ENCODE peak calls at places on chromosomes 11 and 22, in six cellular contexts. B, H, V, F, L and S are unnamed samples.

GRCh38 chr11:95453616-95454118 is 222.7 kb upstream of the SESN3 start:
- DNase-seq in B (no peak), H (peak; percentile 63), V (peak; percentile 37), F (peak; percentile 75), L (no peak), S (no peak)

GRCh38 chr11:41461057-41461681 is 1.7 kb upstream of the LRRC4C start:
- DNase-seq in B (no peak), H (no peak), V (peak; percentile 36), F (no peak), L (no peak), S (no peak)

GRCh38 chr22:42544686-42545085 is 9.1 kb upstream of the SERHL2 start:
- DNase-seq in B (no peak), H (no peak), V (no peak), F (no peak), L (peak; percentile 24), S (no peak)

GRCh38 chr11:70574725-70575347 is 176.5 kb downstream of the CTTN start:
- DNase-seq in B (no peak), H (no peak), V (no peak), F (peak; percentile 54), L (no peak), S (no peak)

GRCh38 chr11:124934862-124935547 is 842 bp downstream of the HEPACAM start:
- DNase-seq in B (no peak), H (no peak), V (no peak), F (no peak), L (peak; percentile 96), S (no peak)

GRCh38 chr11:20387262-20388095 is at the start of gene PRMT3:
- DNase-seq in B (peak; percentile 90), H (peak; percentile 95), V (peak; percentile 98), F (peak; percentile 99), L (peak; percentile 94), S (peak; percentile 81)

GRCh38 chr11:10809373-10810199 is 860 bp upstream of the EIF4G2 start:
- DNase-seq in B (peak; percentile 49), H (peak; percentile 34), V (peak; percentile 42), F (no peak), L (peak; percentile 80), S (no peak)

GRCh38 chr22:50531546-50532352 is 1.9 kb upstream of the TYMP start:
- DNase-seq in B (peak; percentile 53), H (peak; percentile 90), V (no peak), F (peak; percentile 94), L (peak; percentile 41), S (no peak)

GRCh38 chr11:118705111-118705741 is 25.8 kb upstream of the TREH start:
- DNase-seq in B (no peak), H (no peak), V (peak; percentile 62), F (no peak), L (no peak), S (no peak)

GRCh38 chr11:131666617-131667016 is 296.2 kb downstream of the NTM start:
- DNase-seq in B (no peak), H (no peak), V (no peak), F (no peak), L (peak; percentile 70), S (no peak)

GRCh38 chr22:47884775-47885174 is 1122.3 kb downstream of the TBC1D22A start:
- DNase-seq in B (no peak), H (no peak), V (no peak), F (no peak), L (no peak), S (no peak)
- H3K4me3 ChIP-seq in B (no peak overlapping the region), H (no peak overlapping the region), V (no peak overlapping the region), F (no peak overlapping the region), L (no peak overlapping the region), S (no peak overlapping the region)

GRCh38 chr11:107928767-107929507 is 689 bp downstream of the RAB39A start:
- DNase-seq in B (peak; percentile 42), H (peak; percentile 8), V (peak; percentile 47), F (no peak), L (no peak), S (no peak)
- H3K27ac ChIP-seq in B (peak overlapping the region; percentile 41), H (no peak overlapping the region), V (peak overlapping the region; percentile 56), F (no peak overlapping the region), L (no peak overlapping the region), S (no peak overlapping the region)

GRCh38 chr11:66314561-66315497 is 2.0 kb downstream of the CD248 start:
- DNase-seq in B (no peak), H (no peak), V (no peak), F (peak; percentile 64), L (no peak), S (no peak)

GRCh38 chr11:66315498-66315885 is 1.4 kb downstream of the CD248 start:
- DNase-seq in B (no peak), H (no peak), V (no peak), F (no peak), L (no peak), S (no peak)

GRCh38 chr11:66317322-66317765 is 500 bp upstream of the CD248 start:
- DNase-seq in B (no peak), H (peak; percentile 62), V (peak; percentile 70), F (peak; percentile 72), L (peak; percentile 68), S (no peak)

GRCh38 chr11:66316849-66317251 is at the start of gene CD248:
- DNase-seq in B (no peak), H (peak; percentile 85), V (peak; percentile 69), F (peak; percentile 76), L (peak; percentile 78), S (no peak)

DNA sequence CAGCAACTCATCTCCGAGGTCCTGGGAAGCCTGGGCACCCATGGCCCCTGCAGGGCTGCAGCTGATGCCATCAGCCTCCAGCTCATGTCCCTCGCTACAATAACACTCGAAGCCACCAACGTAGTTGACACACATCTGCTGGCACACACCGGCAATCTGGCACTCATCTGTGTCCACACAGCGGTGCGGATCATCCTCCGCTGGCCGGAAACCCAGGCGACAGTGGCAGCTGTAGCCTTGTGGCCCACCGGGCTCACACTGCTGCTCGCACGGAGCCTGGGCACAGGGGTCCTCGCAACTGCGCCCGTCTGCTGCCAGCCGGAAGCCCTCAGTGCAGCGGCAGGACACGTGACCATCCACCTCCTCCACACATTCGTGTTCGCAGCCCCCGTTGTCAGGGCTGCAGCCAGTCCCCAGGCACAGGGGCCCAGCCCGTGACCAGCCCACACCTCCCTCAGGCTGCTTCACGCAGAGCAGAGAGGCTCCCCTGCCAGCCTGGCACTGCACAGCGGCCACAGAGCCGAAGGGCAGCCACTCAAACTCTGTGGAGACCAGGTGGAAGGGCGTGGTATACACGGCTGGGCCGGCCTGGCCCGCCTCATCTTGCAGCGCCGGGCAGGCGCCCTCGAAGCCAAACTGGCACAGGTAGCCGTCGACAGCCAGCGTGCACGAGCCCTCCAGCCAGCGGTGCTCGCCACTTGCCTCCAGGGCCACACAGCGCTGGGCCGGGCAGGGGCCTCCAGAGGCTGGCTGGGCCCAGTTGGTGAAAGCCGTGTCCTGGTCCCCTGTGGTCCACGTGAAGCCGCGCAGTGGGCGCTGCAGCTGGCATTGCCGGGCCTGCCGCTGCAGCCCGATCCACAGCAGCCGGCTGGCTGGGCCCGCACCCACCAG is 678 bp downstream of the CD248 start:
- DNase-seq in B (no peak), H (no peak), V (no peak), F (peak; percentile 63), L (no peak), S (no peak)
- H3K4me3 ChIP-seq in B (no peak overlapping the region), H (peak overlapping the region; percentile 63), V (peak overlapping the region; percentile 47), F (peak overlapping the region; percentile 39), L (peak overlapping the region; percentile 72), S (no peak overlapping the region)

GRCh38 chr11:72745511-72745910 is 6.7 kb downstream of the ARAP1 start:
- DNase-seq in B (no peak), H (no peak), V (no peak), F (no peak), L (no peak), S (no peak)
- H3K27ac ChIP-seq in B (no peak overlapping the region), H (no peak overlapping the region), V (no peak overlapping the region), F (no peak overlapping the region), L (no peak overlapping the region), S (no peak overlapping the region)

GRCh38 chr11:6745465-6746015 is 26.2 kb downstream of the OR2AG2 start:
- DNase-seq in B (no peak), H (no peak), V (no peak), F (no peak), L (no peak), S (no peak)

GRCh38 chr11:6746086-6746618 is 25.6 kb downstream of the OR2AG2 start:
- DNase-seq in B (no peak), H (no peak), V (no peak), F (no peak), L (no peak), S (no peak)

GRCh38 chr11:6746626-6747025 is 25.1 kb downstream of the OR2AG2 start:
- DNase-seq in B (no peak), H (no peak), V (no peak), F (no peak), L (no peak), S (no peak)

GRCh38 chr11:6745018-6745417 is 26.8 kb downstream of the OR2AG2 start:
- DNase-seq in B (no peak), H (no peak), V (no peak), F (no peak), L (no peak), S (no peak)

GRCh38 chr11:6747097-6747662 is 24.6 kb downstream of the OR2AG2 start:
- DNase-seq in B (no peak), H (no peak), V (no peak), F (no peak), L (no peak), S (no peak)
- H3K4me3 ChIP-seq in B (no peak overlapping the region), H (no peak overlapping the region), V (no peak overlapping the region), F (no peak overlapping the region), L (no peak overlapping the region), S (no peak overlapping the region)

DNA sequence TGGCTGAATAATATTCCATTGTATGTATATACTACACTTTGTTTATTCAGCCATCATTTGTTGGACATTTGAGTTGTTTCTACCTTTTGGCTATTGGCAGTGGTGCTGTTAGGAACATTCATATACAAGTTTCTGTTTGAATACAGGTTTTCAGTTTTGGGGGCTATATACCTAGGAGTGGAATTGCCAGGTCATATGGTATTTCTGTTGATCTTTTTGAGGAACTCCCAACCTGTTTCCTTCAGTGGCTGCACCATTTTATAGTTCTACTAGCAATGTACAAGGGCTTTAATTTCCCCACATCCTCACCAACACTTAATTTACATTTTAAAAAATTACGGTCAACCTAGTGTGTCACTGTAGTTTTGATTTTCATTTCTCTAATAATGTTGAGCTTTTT is 54.6 kb downstream of the HSD17B12 start:
- DNase-seq in B (no peak), H (no peak), V (no peak), F (no peak), L (no peak), S (no peak)
- H3K27ac ChIP-seq in B (no peak overlapping the region), H (no peak overlapping the region), V (no peak overlapping the region), F (no peak overlapping the region), L (no peak overlapping the region), S (no peak overlapping the region)

DNA sequence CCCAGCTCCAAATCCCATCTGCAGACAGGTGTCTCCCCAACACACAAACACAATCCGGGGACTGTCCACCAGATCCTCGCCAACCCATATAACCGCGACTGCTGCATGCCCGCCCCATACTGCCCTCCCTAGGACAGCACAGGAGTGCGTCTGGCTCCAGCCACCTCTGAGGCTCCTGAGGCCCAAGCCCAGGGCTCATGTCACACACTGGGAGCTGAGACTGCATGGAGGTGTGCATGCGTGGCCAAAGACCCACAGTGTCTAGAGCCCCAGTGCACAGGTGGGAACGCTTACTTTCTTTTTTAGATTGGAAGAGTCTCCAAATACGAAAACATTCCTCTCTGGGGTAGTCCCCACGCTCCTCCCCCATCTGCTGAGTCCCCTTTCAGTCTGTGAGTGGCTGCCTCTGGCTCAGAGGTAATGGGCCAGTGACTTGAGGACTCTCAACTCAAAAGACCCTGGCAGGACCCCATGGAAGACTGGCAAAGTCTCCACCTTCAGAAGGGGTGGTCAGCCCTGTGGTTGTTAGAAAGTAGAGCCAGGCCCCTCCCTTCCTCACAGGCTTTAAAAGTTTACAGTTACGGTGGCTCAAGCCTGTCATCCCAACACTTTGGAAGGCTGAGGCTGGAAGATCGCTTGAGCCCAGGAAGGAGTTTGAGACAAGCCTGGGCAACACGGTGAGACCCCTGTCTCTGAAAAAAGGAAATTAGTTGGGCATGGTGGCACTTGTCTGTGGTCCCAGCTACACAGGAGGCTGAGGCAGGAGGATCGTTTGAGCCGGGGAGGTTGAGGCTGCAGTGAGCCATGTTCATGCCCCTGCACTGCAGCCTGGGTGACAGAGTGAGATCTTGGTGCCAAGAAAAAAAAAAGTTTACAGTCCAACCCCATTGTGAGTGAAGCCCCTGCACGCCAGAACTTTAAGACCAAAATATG is 2.3 kb downstream of the CBX7 start:
- DNase-seq in B (peak; percentile 40), H (no peak), V (no peak), F (peak; percentile 60), L (no peak), S (no peak)
- H3K4me3 ChIP-seq in B (no peak overlapping the region), H (no peak overlapping the region), V (no peak overlapping the region), F (no peak overlapping the region), L (no peak overlapping the region), S (no peak overlapping the region)